ENCODE peak calls at places on chromosomes 12 and 14, in nine cellular contexts. One of them, this sample, is unnamed.

GRCh38 chr14:61750708-61751474 is 11.3 kb upstream of the SNAPC1 start:
- DNase-seq in AG09309: no peak
- DNase-seq in BE2C: peak; percentile 86
- DNase-seq in kidney epithelial cell: peak; percentile 47
- DNase-seq in NB4: peak; percentile 89
- DNase-seq in OCI-LY7: peak; percentile 92
- DNase-seq in neural crest cell: no peak
- DNase-seq in tibial nerve: peak; percentile 73
- DNase-seq in HCT116: peak; percentile 70
- DNase-seq in this sample: peak; percentile 67

GRCh38 chr12:89280833-89281533 is 71.3 kb downstream of the DUSP6 start:
- DNase-seq in AG09309: no peak
- DNase-seq in BE2C: no peak
- DNase-seq in kidney epithelial cell: no peak
- DNase-seq in NB4: peak; percentile 87
- DNase-seq in OCI-LY7: no peak
- DNase-seq in neural crest cell: no peak
- DNase-seq in tibial nerve: no peak
- DNase-seq in HCT116: no peak
- DNase-seq in this sample: peak; percentile 37

GRCh38 chr14:29911815-29912214 is 15.8 kb downstream of the PRKD1 start:
- DNase-seq in AG09309: no peak
- DNase-seq in BE2C: no peak
- DNase-seq in kidney epithelial cell: no peak
- DNase-seq in NB4: no peak
- DNase-seq in OCI-LY7: no peak
- DNase-seq in neural crest cell: no peak
- DNase-seq in tibial nerve: no peak
- DNase-seq in HCT116: no peak
- DNase-seq in this sample: no peak

GRCh38 chr14:55458800-55459577 is 18.6 kb upstream of the TBPL2 start:
- DNase-seq in AG09309: no peak
- DNase-seq in BE2C: no peak
- DNase-seq in kidney epithelial cell: no peak
- DNase-seq in NB4: peak; percentile 18
- DNase-seq in OCI-LY7: no peak
- DNase-seq in neural crest cell: no peak
- DNase-seq in tibial nerve: no peak
- DNase-seq in HCT116: no peak
- DNase-seq in this sample: no peak

GRCh38 chr12:49058366-49059062 is 2.1 kb downstream of the KMT2D start:
- DNase-seq in AG09309: no peak
- DNase-seq in BE2C: no peak
- DNase-seq in kidney epithelial cell: no peak
- DNase-seq in NB4: no peak
- DNase-seq in OCI-LY7: no peak
- DNase-seq in neural crest cell: no peak
- DNase-seq in tibial nerve: no peak
- DNase-seq in HCT116: no peak
- DNase-seq in this sample: no peak

GRCh38 chr12:54725233-54725843 is 77.2 kb upstream of the DCD start:
- DNase-seq in AG09309: no peak
- DNase-seq in BE2C: no peak
- DNase-seq in kidney epithelial cell: no peak
- DNase-seq in NB4: peak; percentile 53
- DNase-seq in OCI-LY7: peak; percentile 5
- DNase-seq in neural crest cell: no peak
- DNase-seq in tibial nerve: no peak
- DNase-seq in HCT116: peak; percentile 48
- DNase-seq in this sample: peak; percentile 17

GRCh38 chr12:224330-224729 is 10.4 kb upstream of the SLC6A12 start:
- DNase-seq in AG09309: no peak
- DNase-seq in BE2C: no peak
- DNase-seq in kidney epithelial cell: no peak
- DNase-seq in NB4: no peak
- DNase-seq in OCI-LY7: no peak
- DNase-seq in neural crest cell: no peak
- DNase-seq in tibial nerve: no peak
- DNase-seq in HCT116: no peak
- DNase-seq in this sample: no peak

GRCh38 chr12:107362960-107363359 is 269.6 kb upstream of the CRY1 start:
- DNase-seq in AG09309: no peak
- DNase-seq in BE2C: no peak
- DNase-seq in kidney epithelial cell: no peak
- DNase-seq in NB4: no peak
- DNase-seq in OCI-LY7: no peak
- DNase-seq in neural crest cell: no peak
- DNase-seq in tibial nerve: no peak
- DNase-seq in HCT116: no peak
- DNase-seq in this sample: no peak

GRCh38 chr14:105436891-105437722 is 17.5 kb downstream of the MTA1 start:
- DNase-seq in AG09309: no peak
- DNase-seq in BE2C: peak; percentile 7
- DNase-seq in kidney epithelial cell: no peak
- DNase-seq in NB4: no peak
- DNase-seq in OCI-LY7: peak; percentile 22
- DNase-seq in neural crest cell: no peak
- DNase-seq in tibial nerve: no peak
- DNase-seq in HCT116: no peak
- DNase-seq in this sample: no peak

GRCh38 chr12:83172441-83172840 is 485.7 kb downstream of the TMTC2 start:
- DNase-seq in AG09309: no peak
- DNase-seq in BE2C: no peak
- DNase-seq in kidney epithelial cell: no peak
- DNase-seq in NB4: no peak
- DNase-seq in OCI-LY7: no peak
- DNase-seq in neural crest cell: no peak
- DNase-seq in tibial nerve: no peak
- DNase-seq in HCT116: no peak
- DNase-seq in this sample: no peak

GRCh38 chr12:69732088-69732487 is 6.6 kb upstream of the RAB3IP start:
- DNase-seq in AG09309: no peak
- DNase-seq in BE2C: no peak
- DNase-seq in kidney epithelial cell: peak; percentile 71
- DNase-seq in NB4: no peak
- DNase-seq in OCI-LY7: no peak
- DNase-seq in neural crest cell: no peak
- DNase-seq in tibial nerve: no peak
- DNase-seq in HCT116: no peak
- DNase-seq in this sample: no peak

GRCh38 chr12:22312336-22312735 is 22.2 kb downstream of the ST8SIA1 start:
- DNase-seq in AG09309: no peak
- DNase-seq in BE2C: no peak
- DNase-seq in kidney epithelial cell: no peak
- DNase-seq in NB4: no peak
- DNase-seq in OCI-LY7: no peak
- DNase-seq in neural crest cell: no peak
- DNase-seq in tibial nerve: peak; percentile 38
- DNase-seq in HCT116: no peak
- DNase-seq in this sample: no peak

GRCh38 chr12:46677749-46678148 is 148.0 kb downstream of the SLC38A4 start:
- DNase-seq in AG09309: no peak
- DNase-seq in BE2C: no peak
- DNase-seq in kidney epithelial cell: no peak
- DNase-seq in NB4: peak; percentile 52
- DNase-seq in OCI-LY7: no peak
- DNase-seq in neural crest cell: no peak
- DNase-seq in tibial nerve: no peak
- DNase-seq in HCT116: no peak
- DNase-seq in this sample: no peak

GRCh38 chr12:11901687-11902524 is 168.8 kb upstream of the BCL2L14 start:
- DNase-seq in AG09309: no peak
- DNase-seq in BE2C: no peak
- DNase-seq in kidney epithelial cell: no peak
- DNase-seq in NB4: no peak
- DNase-seq in OCI-LY7: no peak
- DNase-seq in neural crest cell: no peak
- DNase-seq in tibial nerve: no peak
- DNase-seq in HCT116: no peak
- DNase-seq in this sample: no peak

GRCh38 chr12:56377310-56377988 is 14.8 kb upstream of the APOF start:
- DNase-seq in AG09309: no peak
- DNase-seq in BE2C: no peak
- DNase-seq in kidney epithelial cell: peak; percentile 29
- DNase-seq in NB4: no peak
- DNase-seq in OCI-LY7: peak; percentile 54
- DNase-seq in neural crest cell: no peak
- DNase-seq in tibial nerve: no peak
- DNase-seq in HCT116: peak; percentile 12
- DNase-seq in this sample: no peak

GRCh38 chr12:124774054-124774461 is 89.6 kb downstream of the SCARB1 start:
- DNase-seq in AG09309: no peak
- DNase-seq in BE2C: no peak
- DNase-seq in kidney epithelial cell: no peak
- DNase-seq in NB4: peak; percentile 86
- DNase-seq in OCI-LY7: peak; percentile 36
- DNase-seq in neural crest cell: no peak
- DNase-seq in tibial nerve: no peak
- DNase-seq in HCT116: no peak
- DNase-seq in this sample: no peak

GRCh38 chr14:102588821-102589220 is 3.6 kb upstream of the RCOR1 start:
- DNase-seq in AG09309: no peak
- DNase-seq in BE2C: no peak
- DNase-seq in kidney epithelial cell: no peak
- DNase-seq in NB4: no peak
- DNase-seq in OCI-LY7: no peak
- DNase-seq in neural crest cell: no peak
- DNase-seq in tibial nerve: no peak
- DNase-seq in HCT116: no peak
- DNase-seq in this sample: no peak

GRCh38 chr14:102583726-102584125 is 8.7 kb upstream of the RCOR1 start:
- DNase-seq in AG09309: no peak
- DNase-seq in BE2C: no peak
- DNase-seq in kidney epithelial cell: no peak
- DNase-seq in NB4: no peak
- DNase-seq in OCI-LY7: no peak
- DNase-seq in neural crest cell: no peak
- DNase-seq in tibial nerve: no peak
- DNase-seq in HCT116: no peak
- DNase-seq in this sample: no peak

GRCh38 chr14:102584871-102585869 is 7.3 kb upstream of the RCOR1 start:
- DNase-seq in AG09309: no peak
- DNase-seq in BE2C: peak; percentile 77
- DNase-seq in kidney epithelial cell: no peak
- DNase-seq in NB4: no peak
- DNase-seq in OCI-LY7: no peak
- DNase-seq in neural crest cell: peak; percentile 26
- DNase-seq in tibial nerve: no peak
- DNase-seq in HCT116: no peak
- DNase-seq in this sample: peak; percentile 31

GRCh38 chr14:102589761-102590290 is 2.6 kb upstream of the RCOR1 start:
- DNase-seq in AG09309: no peak
- DNase-seq in BE2C: no peak
- DNase-seq in kidney epithelial cell: no peak
- DNase-seq in NB4: no peak
- DNase-seq in OCI-LY7: no peak
- DNase-seq in neural crest cell: no peak
- DNase-seq in tibial nerve: no peak
- DNase-seq in HCT116: no peak
- DNase-seq in this sample: no peak

DNA sequence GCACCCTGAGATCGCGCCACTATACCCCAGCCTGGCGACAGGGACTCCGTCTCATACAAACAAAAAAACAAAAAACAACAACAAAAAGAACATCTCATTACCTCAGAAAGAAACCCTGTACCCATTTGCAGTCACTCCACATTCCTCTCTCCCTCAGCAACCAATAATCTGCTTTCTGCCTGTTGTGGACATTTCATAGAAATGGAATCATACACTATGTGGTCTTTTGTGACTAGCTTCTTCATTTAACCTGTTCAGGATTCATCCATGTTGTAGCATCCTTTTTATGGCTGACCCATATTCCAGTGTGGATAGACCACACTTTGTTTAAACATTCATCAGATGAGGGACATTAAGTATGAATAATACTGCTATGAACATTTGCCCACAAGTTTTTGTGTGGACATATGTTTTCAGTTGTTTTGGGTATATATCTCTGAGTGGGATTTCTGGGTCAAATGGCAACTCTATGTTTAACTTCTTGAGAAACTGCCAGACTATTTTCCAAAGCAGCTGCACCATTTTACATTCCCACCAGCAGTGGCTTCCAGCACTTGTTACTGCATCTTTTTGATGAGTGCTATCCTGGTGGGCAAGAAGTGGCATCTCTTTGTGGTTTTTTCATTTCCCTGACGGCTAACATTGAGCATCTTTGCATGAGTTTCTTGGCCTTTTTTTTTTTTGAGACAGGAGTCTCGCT is 5.9 kb upstream of the RCOR1 start:
- DNase-seq in AG09309: peak; percentile 24
- DNase-seq in BE2C: no peak
- DNase-seq in kidney epithelial cell: no peak
- DNase-seq in NB4: no peak
- DNase-seq in OCI-LY7: peak; percentile 28
- DNase-seq in neural crest cell: no peak
- DNase-seq in tibial nerve: no peak
- DNase-seq in HCT116: no peak
- DNase-seq in this sample: no peak
- TF ChIP-seq CTCF in AG09309: peak; percentile 18
- TF ChIP-seq CTCF in BE2C: no peak
- TF ChIP-seq CTCF in kidney epithelial cell: no peak
- TF ChIP-seq CTCF in NB4: no peak
- TF ChIP-seq CTCF in OCI-LY7: no peak
- TF ChIP-seq CTCF in neural crest cell: no peak
- TF ChIP-seq CTCF in tibial nerve: no peak
- TF ChIP-seq CTCF in HCT116: no peak
- TF ChIP-seq CTCF in this sample: no peak

GRCh38 chr14:89954045-89955021 is at the start of gene EFCAB11:
- DNase-seq in AG09309: peak; percentile 92
- DNase-seq in BE2C: peak; percentile 98
- DNase-seq in kidney epithelial cell: peak; percentile 95
- DNase-seq in NB4: peak; percentile 99
- DNase-seq in OCI-LY7: peak; percentile 98
- DNase-seq in neural crest cell: peak; percentile 89
- DNase-seq in tibial nerve: peak; percentile 97
- DNase-seq in HCT116: peak; percentile 97
- DNase-seq in this sample: peak; percentile 93
- TF ChIP-seq CTCF in AG09309: peak; percentile 9
- TF ChIP-seq CTCF in BE2C: peak; percentile 29
- TF ChIP-seq CTCF in kidney epithelial cell: peak; percentile 25
- TF ChIP-seq CTCF in NB4: no peak
- TF ChIP-seq CTCF in OCI-LY7: peak; percentile 83
- TF ChIP-seq CTCF in neural crest cell: peak; percentile 40
- TF ChIP-seq CTCF in tibial nerve: no peak
- TF ChIP-seq CTCF in HCT116: no peak
- TF ChIP-seq CTCF in this sample: no peak

GRCh38 chr12:123238330-123238682 is 5.1 kb downstream of the MTRFR start:
- DNase-seq in AG09309: no peak
- DNase-seq in BE2C: no peak
- DNase-seq in kidney epithelial cell: no peak
- DNase-seq in NB4: no peak
- DNase-seq in OCI-LY7: no peak
- DNase-seq in neural crest cell: no peak
- DNase-seq in tibial nerve: no peak
- DNase-seq in HCT116: no peak
- DNase-seq in this sample: no peak
- TF ChIP-seq CTCF in AG09309: no peak
- TF ChIP-seq CTCF in BE2C: no peak
- TF ChIP-seq CTCF in kidney epithelial cell: no peak
- TF ChIP-seq CTCF in NB4: no peak
- TF ChIP-seq CTCF in OCI-LY7: no peak
- TF ChIP-seq CTCF in neural crest cell: peak; percentile 26
- TF ChIP-seq CTCF in tibial nerve: no peak
- TF ChIP-seq CTCF in HCT116: no peak
- TF ChIP-seq CTCF in this sample: no peak

GRCh38 chr12:27969011-27969900 is 3.3 kb downstream of the PTHLH start:
- DNase-seq in AG09309: no peak
- DNase-seq in BE2C: peak; percentile 18
- DNase-seq in kidney epithelial cell: no peak
- DNase-seq in NB4: no peak
- DNase-seq in OCI-LY7: no peak
- DNase-seq in neural crest cell: peak; percentile 10
- DNase-seq in tibial nerve: no peak
- DNase-seq in HCT116: no peak
- DNase-seq in this sample: peak; percentile 53
- TF ChIP-seq CTCF in AG09309: peak; percentile 30
- TF ChIP-seq CTCF in BE2C: no peak
- TF ChIP-seq CTCF in kidney epithelial cell: peak; percentile 10
- TF ChIP-seq CTCF in NB4: no peak
- TF ChIP-seq CTCF in OCI-LY7: no peak
- TF ChIP-seq CTCF in neural crest cell: no peak
- TF ChIP-seq CTCF in tibial nerve: no peak
- TF ChIP-seq CTCF in HCT116: no peak
- TF ChIP-seq CTCF in this sample: no peak